ENCODE peak calls at places on chromosomes 12 and 14, in four cellular contexts. P is right lobe of liver, S is adrenal gland, H is GM23248. G is an unnamed sample.

GRCh38 chr12:52741378-52742195 is 35.6 kb downstream of the KRT76 start:
- DNase-seq in P (no peak), S (peak; percentile 51), H (peak; percentile 61), G (peak; percentile 48)

GRCh38 chr14:75493580-75494130 is 28.6 kb upstream of the BATF start:
- DNase-seq in P (no peak), S (no peak), H (no peak), G (no peak)

GRCh38 chr12:39779768-39780340 is 160.3 kb upstream of the ABCD2 start:
- DNase-seq in P (no peak), S (no peak), H (no peak), G (no peak)

GRCh38 chr14:64082837-64083236 is 211.3 kb downstream of the ESR2 start:
- DNase-seq in P (no peak), S (peak; percentile 31), H (no peak), G (no peak)

GRCh38 chr14:24984846-24985589 is 64.9 kb downstream of the STXBP6 start:
- DNase-seq in P (no peak), S (no peak), H (no peak), G (no peak)

GRCh38 chr14:57987596-57988300 is 121.9 kb upstream of the SLC35F4 start:
- DNase-seq in P (no peak), S (no peak), H (no peak), G (no peak)

GRCh38 chr12:118536306-118536900 is 160.0 kb downstream of the SUDS3 start:
- DNase-seq in P (no peak), S (no peak), H (no peak), G (no peak)

GRCh38 chr12:14366211-14366762 is 805 bp downstream of the ATF7IP start:
- DNase-seq in P (no peak), S (no peak), H (peak; percentile 60), G (no peak)

GRCh38 chr14:103007555-103007954 is 49.8 kb downstream of the CDC42BPB start:
- DNase-seq in P (no peak), S (no peak), H (no peak), G (no peak)

DNA sequence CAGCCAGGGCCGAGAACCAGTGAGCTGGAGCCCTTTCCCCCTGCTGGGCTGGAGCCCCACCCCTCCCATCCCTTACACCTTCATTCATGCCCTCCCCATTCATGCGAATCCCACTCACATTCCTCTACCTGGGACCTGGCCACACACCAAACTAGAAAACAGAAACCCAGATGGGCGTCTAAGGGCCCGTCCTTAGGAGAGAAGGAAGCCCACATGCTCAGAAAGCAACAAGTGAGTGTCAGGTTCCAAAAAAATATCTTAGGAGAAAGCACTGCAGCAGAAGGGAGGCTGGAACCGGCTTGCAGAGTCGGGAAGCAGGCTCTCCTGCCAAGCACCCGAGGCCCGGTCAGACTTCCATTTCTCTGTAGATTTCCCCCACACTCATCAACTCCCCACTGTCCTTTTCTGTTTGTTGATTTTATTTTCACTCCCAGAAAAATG is 13.6 kb downstream of the BCL11B start:
- DNase-seq in P (no peak), S (no peak), H (no peak), G (no peak)
- H3K4me1 ChIP-seq in P (no peaks in the 10 kb centered on the region), S (no peaks in the 10 kb centered on the region), H (no peaks in the 10 kb centered on the region), G (peaks cover 29% of the 10 kb centered on the region)

GRCh38 chr12:22334696-22335290 is at the start of gene ST8SIA1:
- DNase-seq in P (no peak), S (peak; percentile 65), H (peak; percentile 44), G (no peak)
- H3K27ac ChIP-seq in P (no peak within 1 kb of the TSS), S (no peak within 1 kb of the TSS), H (no peak within 1 kb of the TSS), G (peak within 1 kb of the TSS; percentile 1)

GRCh38 chr14:101130861-101131260 is 227.3 kb upstream of the RTL1 start:
- DNase-seq in P (no peak), S (no peak), H (no peak), G (no peak)
- H3K27me3 ChIP-seq in P (no peaks in the 10 kb centered on the region), S (peaks cover 5% of the 10 kb centered on the region), H (peaks cover 40% of the 10 kb centered on the region), G (no peaks in the 10 kb centered on the region)

GRCh38 chr14:23787436-23787835 is 151.3 kb downstream of the DHRS2 start:
- DNase-seq in P (no peak), S (no peak), H (no peak), G (no peak)
- H3K4me1 ChIP-seq in P (no peaks in the 10 kb centered on the region), S (no peaks in the 10 kb centered on the region), H (no peaks in the 10 kb centered on the region), G (no peaks in the 10 kb centered on the region)